ENCODE peak calls at places on chromosome X, in six cellular contexts. R, T, E, N, F and P are unnamed samples.

GRCh38 chrX:106734827-106735226 is 8.3 kb downstream of the RNF128 start:
- DNase-seq in R (no peak), T (no peak), E (no peak), N (no peak), F (no peak), P (no peak)

GRCh38 chrX:130224810-130225209 is 43.9 kb downstream of the ZNF280C start:
- DNase-seq in R (peak; percentile 24), T (no peak), E (no peak), N (no peak), F (no peak), P (no peak)

GRCh38 chrX:154603438-154604430 is 15.3 kb downstream of the CTAG1B start:
- DNase-seq in R (peak; percentile 64), T (no peak), E (peak; percentile 42), N (no peak), F (no peak), P (no peak)

GRCh38 chrX:71181558-71181909 is 36.9 kb downstream of the NLGN3 start:
- DNase-seq in R (no peak), T (no peak), E (no peak), N (no peak), F (peak; percentile 23), P (no peak)

GRCh38 chrX:43940811-43941210 is 32.4 kb downstream of the NDP start:
- DNase-seq in R (peak; percentile 61), T (no peak), E (no peak), N (no peak), F (no peak), P (no peak)

GRCh38 chrX:133968109-133968508 is 17.3 kb downstream of the GPC3 start:
- DNase-seq in R (no peak), T (no peak), E (no peak), N (no peak), F (no peak), P (no peak)

GRCh38 chrX:117335209-117335608 is 781.4 kb downstream of the KLHL13 start:
- DNase-seq in R (no peak), T (no peak), E (no peak), N (no peak), F (no peak), P (no peak)

GRCh38 chrX:34813618-34814017 is 129.0 kb upstream of the FAM47B start:
- DNase-seq in R (peak; percentile 6), T (no peak), E (no peak), N (no peak), F (no peak), P (no peak)

GRCh38 chrX:10922158-10922557 is 189.0 kb upstream of the HCCS start:
- DNase-seq in R (peak; percentile 81), T (no peak), E (no peak), N (no peak), F (no peak), P (no peak)

GRCh38 chrX:39406799-39407198 is 605.5 kb downstream of the MID1IP1 start:
- DNase-seq in R (no peak), T (no peak), E (no peak), N (no peak), F (no peak), P (no peak)

GRCh38 chrX:15206306-15206705 is 63.6 kb downstream of the ASB9 start:
- DNase-seq in R (no peak), T (no peak), E (no peak), N (no peak), F (no peak), P (no peak)

GRCh38 chrX:12319955-12320354 is 181.7 kb downstream of the FRMPD4 start:
- DNase-seq in R (no peak), T (no peak), E (no peak), N (no peak), F (no peak), P (no peak)

GRCh38 chrX:102546818-102547493 is 30.4 kb upstream of the TMSB15A start:
- DNase-seq in R (peak; percentile 0), T (no peak), E (no peak), N (no peak), F (no peak), P (no peak)

GRCh38 chrX:11437642-11438379 is 144.6 kb downstream of the AMELX start:
- DNase-seq in R (peak; percentile 53), T (no peak), E (no peak), N (no peak), F (no peak), P (peak; percentile 76)

GRCh38 chrX:355329-356050 is 31.2 kb downstream of the PPP2R3B start:
- DNase-seq in R (no peak), T (peak; percentile 35), E (no peak), N (no peak), F (no peak), P (no peak)

GRCh38 chrX:23871905-23872546 is 35.7 kb downstream of the APOO start:
- DNase-seq in R (peak; percentile 11), T (no peak), E (no peak), N (no peak), F (no peak), P (no peak)

GRCh38 chrX:10903518-10903917 is 207.6 kb upstream of the HCCS start:
- DNase-seq in R (no peak), T (no peak), E (no peak), N (no peak), F (no peak), P (no peak)

GRCh38 chrX:131792356-131792749 is 230.7 kb upstream of the STK26 start:
- DNase-seq in R (no peak), T (no peak), E (no peak), N (peak; percentile 91), F (peak; percentile 94), P (peak; percentile 90)

GRCh38 chrX:65643046-65643785 is 24.2 kb upstream of the MSN start:
- DNase-seq in R (peak; percentile 16), T (no peak), E (no peak), N (peak; percentile 60), F (no peak), P (no peak)

GRCh38 chrX:97845451-97845850 is 961.7 kb downstream of the RPA4 start:
- DNase-seq in R (no peak), T (no peak), E (no peak), N (no peak), F (no peak), P (no peak)

GRCh38 chrX:21749924-21750323 is 8.0 kb downstream of the SMPX start:
- DNase-seq in R (no peak), T (no peak), E (no peak), N (no peak), F (no peak), P (no peak)

GRCh38 chrX:153434801-153435200 is 11.1 kb downstream of the TREX2 start:
- DNase-seq in R (no peak), T (no peak), E (no peak), N (no peak), F (no peak), P (no peak)

GRCh38 chrX:119698835-119699234 is 5.9 kb upstream of the SEPTIN6 start:
- DNase-seq in R (peak; percentile 73), T (no peak), E (peak; percentile 47), N (no peak), F (no peak), P (no peak)

GRCh38 chrX:149641832-149642231 is 10.2 kb upstream of the TMEM185A start:
- DNase-seq in R (no peak), T (no peak), E (no peak), N (no peak), F (no peak), P (no peak)
- TF ChIP-seq CTCF in R (no peak), T (no peak), E (no peak), N (no peak), F (no peak), P (no peak)

GRCh38 chrX:48683411-48683982 is at the start of gene WAS:
- DNase-seq in R (no peak), T (no peak), E (no peak), N (no peak), F (no peak), P (no peak)
- H3K4me3 ChIP-seq in R (no peak within 1 kb of the TSS), T (peak within 1 kb of the TSS; percentile 51), E (no peak within 1 kb of the TSS), N (no peak within 1 kb of the TSS), F (peak within 1 kb of the TSS; percentile 11), P (no peak within 1 kb of the TSS)

DNA sequence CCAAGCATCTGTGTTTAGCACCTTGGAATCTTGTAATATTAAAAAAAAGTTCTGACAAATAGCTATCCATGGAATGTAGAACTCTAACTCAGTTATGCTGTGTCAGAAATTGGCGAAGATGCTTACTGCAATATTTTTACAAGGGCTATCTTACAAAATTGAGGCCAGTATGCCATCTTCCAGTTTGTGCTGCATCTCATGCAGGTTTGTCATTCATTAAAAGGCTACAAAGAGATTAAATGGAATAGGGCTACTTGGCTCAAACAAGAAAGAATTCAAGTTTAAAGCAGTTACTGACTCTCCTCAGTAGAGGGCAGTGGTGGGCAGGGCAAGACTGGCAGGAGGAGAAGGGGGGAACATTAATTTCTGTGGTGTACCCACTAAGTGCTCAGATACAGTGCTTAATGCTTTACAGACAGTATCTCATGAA is 66.5 kb downstream of the SHROOM4 start:
- DNase-seq in R (peak; percentile 19), T (no peak), E (no peak), N (no peak), F (no peak), P (no peak)
- TF ChIP-seq CTCF in R (peak; percentile 60), T (peak; percentile 29), E (peak; percentile 34), N (peak; percentile 34), F (no peak), P (peak; percentile 73)

GRCh38 chrX:2401590-2402360 is 99.0 kb downstream of the DHRSX start:
- DNase-seq in R (peak; percentile 26), T (no peak), E (peak; percentile 89), N (no peak), F (no peak), P (no peak)
- H3K4me3 ChIP-seq in R (no peak overlapping the region), T (no peak overlapping the region), E (peak overlapping the region; percentile 29), N (no peak overlapping the region), F (no peak overlapping the region), P (no peak overlapping the region)

DNA sequence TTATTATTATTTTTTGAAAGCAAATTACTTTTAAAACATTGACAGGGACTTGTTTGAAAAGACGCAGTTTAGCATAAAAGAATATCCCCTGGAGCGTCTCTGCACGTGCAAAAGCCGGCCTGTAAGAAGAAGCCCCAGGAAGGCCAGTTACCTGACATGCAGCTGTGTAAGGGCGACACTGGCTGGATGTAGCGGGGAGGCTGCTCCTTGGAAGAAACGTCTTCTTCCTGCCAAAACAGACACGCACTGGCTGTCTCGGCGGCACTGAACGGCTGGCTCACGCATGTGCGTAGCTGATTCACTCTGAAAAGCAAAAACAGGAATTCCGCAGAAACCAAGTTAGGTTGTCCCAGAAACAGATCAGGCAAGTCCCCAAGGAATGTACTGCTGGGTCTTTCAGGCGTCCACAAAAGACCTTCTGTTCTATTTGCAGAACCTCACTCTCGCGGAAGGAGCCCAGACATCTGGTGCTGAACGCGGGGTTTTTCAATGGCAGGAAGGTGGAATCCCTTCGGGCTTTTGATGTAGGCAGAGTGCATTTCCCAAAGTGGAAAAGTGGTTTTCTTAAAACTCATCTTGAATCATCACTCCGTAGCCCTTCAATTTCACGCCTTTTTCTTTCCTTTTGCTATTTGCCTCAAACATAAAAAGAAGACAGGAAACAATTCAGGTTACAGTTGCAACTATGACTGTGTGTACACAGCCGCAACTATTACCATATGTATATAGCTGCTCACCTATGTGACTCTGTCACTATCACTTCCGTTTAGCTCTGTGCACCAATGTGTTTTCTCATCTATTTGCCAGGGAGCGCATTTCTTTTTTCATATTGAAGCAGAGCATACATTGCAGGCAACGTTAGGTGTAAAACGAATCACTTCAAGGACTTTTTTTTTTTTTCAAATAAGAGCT is 38.1 kb upstream of the ARSH start:
- DNase-seq in R (peak; percentile 28), T (no peak), E (no peak), N (no peak), F (peak; percentile 39), P (no peak)
- TF ChIP-seq CTCF in R (no peak), T (no peak), E (no peak), N (no peak), F (no peak), P (no peak)